ENCODE peak calls at places on chromosome 14, in ten cellular contexts. S, G, M, U, C, I, Q, O, X and K are unnamed samples.

GRCh38 chr14:45201908-45202307 is 51.1 kb downstream of the MIS18BP1 start:
- DNase-seq in S (no peak), G (peak), M (peak), U (no peak), C (peak), I (no peak), Q (no peak), O (peak), X (no peak), K (no peak)

GRCh38 chr14:75418779-75419768 is 8.7 kb upstream of the JDP2 start:
- DNase-seq in S (peak), G (no peak), M (no peak), U (no peak), C (peak), I (no peak), Q (no peak), O (peak), X (no peak), K (peak)

GRCh38 chr14:74506408-74506807 is 12.8 kb downstream of the ISCA2 start:
- DNase-seq in S (no peak), G (no peak), M (no peak), U (no peak), C (no peak), I (no peak), Q (no peak), O (no peak), X (no peak), K (no peak)

GRCh38 chr14:96617635-96618034 is 115.5 kb downstream of the PAPOLA start:
- DNase-seq in S (no peak), G (no peak), M (no peak), U (no peak), C (no peak), I (no peak), Q (no peak), O (no peak), X (no peak), K (no peak)

GRCh38 chr14:105439710-105440553 is 20.3 kb downstream of the MTA1 start:
- DNase-seq in S (no peak), G (no peak), M (peak), U (no peak), C (no peak), I (no peak), Q (no peak), O (no peak), X (no peak), K (no peak)

GRCh38 chr14:68594737-68595380 is 198.0 kb downstream of the ZFP36L1 start:
- DNase-seq in S (no peak), G (no peak), M (no peak), U (no peak), C (no peak), I (no peak), Q (no peak), O (no peak), X (no peak), K (no peak)

GRCh38 chr14:42110167-42110566 is 503.5 kb downstream of the LRFN5 start:
- DNase-seq in S (no peak), G (peak), M (peak), U (no peak), C (peak), I (no peak), Q (no peak), O (peak), X (no peak), K (no peak)

GRCh38 chr14:32004300-32004699 is 72.8 kb upstream of the ARHGAP5 start:
- DNase-seq in S (no peak), G (peak), M (peak), U (no peak), C (no peak), I (no peak), Q (no peak), O (peak), X (no peak), K (no peak)

GRCh38 chr14:69263364-69263763 is 3.4 kb downstream of the GALNT16 start:
- DNase-seq in S (no peak), G (peak), M (peak), U (peak), C (no peak), I (peak), Q (no peak), O (peak), X (no peak), K (no peak)

GRCh38 chr14:104151546-104152245 is 13.3 kb downstream of the KIF26A start:
- DNase-seq in S (no peak), G (no peak), M (no peak), U (no peak), C (no peak), I (no peak), Q (no peak), O (no peak), X (no peak), K (no peak)

GRCh38 chr14:70100071-70100470 is 88.7 kb downstream of the SLC8A3 start:
- DNase-seq in S (no peak), G (no peak), M (no peak), U (no peak), C (no peak), I (no peak), Q (no peak), O (no peak), X (no peak), K (no peak)

GRCh38 chr14:37592288-37593274 is 2.5 kb downstream of the FOXA1 start:
- DNase-seq in S (peak), G (no peak), M (no peak), U (no peak), C (no peak), I (no peak), Q (no peak), O (no peak), X (no peak), K (peak)

DNA sequence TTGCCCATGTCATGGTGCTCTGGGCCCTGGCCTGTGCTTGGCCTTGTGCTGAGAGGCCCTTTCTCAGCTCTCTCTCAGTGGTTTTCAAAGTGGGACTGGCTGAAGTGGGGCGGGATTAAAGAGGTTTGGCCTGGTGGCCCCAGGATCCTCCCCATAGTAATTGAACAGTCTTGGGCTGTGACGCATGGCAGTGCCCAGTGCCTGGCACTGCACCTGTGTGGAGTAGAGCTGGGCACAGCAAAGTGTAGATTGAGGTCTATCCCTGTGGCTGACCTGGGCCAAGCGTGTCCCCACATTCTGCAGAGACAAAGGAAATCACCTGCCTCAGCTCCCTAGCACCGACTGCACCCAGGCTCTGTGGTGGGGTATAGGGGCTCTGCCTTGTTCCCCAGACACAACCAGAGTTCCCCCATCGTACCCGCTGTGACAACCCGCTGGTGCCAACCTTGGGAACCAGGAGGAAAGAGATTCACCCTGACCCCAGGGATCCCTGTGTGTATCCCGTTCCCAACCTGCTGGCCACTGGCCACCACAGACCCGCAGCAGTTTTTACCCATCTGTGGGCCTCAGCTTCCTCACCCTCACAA is 9.9 kb upstream of the CYP46A1 start:
- DNase-seq in S (no peak), G (no peak), M (no peak), U (no peak), C (no peak), I (no peak), Q (no peak), O (no peak), X (no peak), K (no peak)
- TF ChIP-seq CTCF in S (no peak), G (no peak), M (no peak), U (no peak), C (no peak), I (no peak), Q (no peak), O (no peak), X (no peak), K (no peak)

GRCh38 chr14:36254020-36254614 is 66.3 kb downstream of the MBIP start:
- DNase-seq in S (no peak), G (peak), M (peak), U (no peak), C (no peak), I (no peak), Q (no peak), O (peak), X (no peak), K (no peak)
- TF ChIP-seq CTCF in S (no peak), G (no peak), M (peak), U (no peak), C (no peak), I (no peak), Q (no peak), O (peak), X (peak), K (no peak)

GRCh38 chr14:36522347-36522971 is 2.4 kb upstream of the NKX2-1 start:
- DNase-seq in S (no peak), G (no peak), M (no peak), U (no peak), C (no peak), I (no peak), Q (no peak), O (no peak), X (no peak), K (no peak)

GRCh38 chr14:36519431-36520321 is at the start of gene NKX2-1:
- DNase-seq in S (no peak), G (no peak), M (no peak), U (no peak), C (no peak), I (no peak), Q (no peak), O (no peak), X (no peak), K (peak)

GRCh38 chr14:36518586-36519430 is 1.2 kb downstream of the NKX2-1 start:
- DNase-seq in S (no peak), G (no peak), M (no peak), U (no peak), C (no peak), I (no peak), Q (no peak), O (no peak), X (no peak), K (no peak)

GRCh38 chr14:36521598-36522345 is 1.7 kb upstream of the NKX2-1 start:
- DNase-seq in S (no peak), G (no peak), M (no peak), U (no peak), C (no peak), I (no peak), Q (no peak), O (no peak), X (no peak), K (no peak)

DNA sequence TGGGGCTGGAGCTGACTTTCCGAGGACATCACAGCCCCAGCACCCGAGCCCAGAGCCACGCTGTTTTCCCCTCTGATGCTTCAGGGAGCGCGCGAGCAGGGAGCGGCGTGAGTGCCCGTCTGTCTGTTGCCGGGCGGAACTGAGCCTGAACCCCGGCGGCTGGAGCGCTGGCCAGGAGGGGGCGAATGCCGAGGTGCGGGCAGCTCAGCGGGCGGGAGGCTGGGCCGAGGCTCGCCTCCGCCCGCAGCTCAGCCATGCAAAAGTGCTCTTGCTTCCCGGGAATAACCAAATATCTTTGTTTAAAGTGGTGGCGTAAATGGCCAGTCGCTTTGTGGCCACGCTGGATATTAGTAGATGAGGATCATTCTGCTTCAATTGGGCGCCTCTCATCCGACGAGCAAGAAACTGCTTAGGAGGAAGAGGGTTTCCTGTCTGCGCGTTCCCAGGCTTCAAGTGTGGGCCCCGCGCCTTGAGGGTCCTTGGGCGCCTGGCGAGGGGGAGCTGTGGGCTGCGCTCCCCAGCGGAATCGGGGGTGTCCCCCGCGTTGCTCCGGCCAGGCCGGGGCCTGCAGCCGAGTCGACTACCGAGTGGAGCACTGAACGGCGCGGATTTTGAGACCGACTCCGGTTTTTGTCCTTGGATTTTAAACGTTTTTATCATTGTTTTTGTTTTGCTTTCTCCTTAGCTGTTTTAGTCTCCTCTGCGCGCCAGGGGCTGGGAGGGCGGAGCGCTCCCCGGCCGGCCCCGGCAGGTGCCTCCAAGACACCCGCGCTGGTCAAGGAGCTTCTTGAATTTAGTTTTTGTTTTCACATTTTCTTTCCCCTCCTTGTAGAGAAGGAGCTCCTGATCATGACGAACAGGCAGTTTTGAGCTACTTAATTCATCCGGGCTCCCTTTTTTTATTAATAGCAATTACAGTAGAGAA is 831 bp upstream of the NKX2-1 start:
- DNase-seq in S (peak), G (peak), M (peak), U (no peak), C (no peak), I (no peak), Q (no peak), O (peak), X (peak), K (peak)
- TF ChIP-seq CTCF in S (no peak), G (peak), M (no peak), U (no peak), C (no peak), I (no peak), Q (no peak), O (peak), X (peak), K (peak)

GRCh38 chr14:22469541-22470303 is 119.3 kb downstream of the DAD1 start:
- DNase-seq in S (no peak), G (no peak), M (no peak), U (no peak), C (no peak), I (no peak), Q (no peak), O (no peak), X (no peak), K (no peak)

GRCh38 chr14:22472466-22472865 is 116.6 kb downstream of the DAD1 start:
- DNase-seq in S (no peak), G (no peak), M (no peak), U (no peak), C (no peak), I (no peak), Q (no peak), O (no peak), X (no peak), K (no peak)

GRCh38 chr14:22474730-22475351 is 114.2 kb downstream of the DAD1 start:
- DNase-seq in S (no peak), G (peak), M (peak), U (no peak), C (no peak), I (no peak), Q (no peak), O (peak), X (no peak), K (no peak)

GRCh38 chr14:22472935-22473854 is 115.8 kb downstream of the DAD1 start:
- DNase-seq in S (peak), G (peak), M (peak), U (peak), C (peak), I (no peak), Q (no peak), O (peak), X (no peak), K (peak)

GRCh38 chr14:22471545-22472121 is 117.4 kb downstream of the DAD1 start:
- DNase-seq in S (peak), G (peak), M (peak), U (no peak), C (peak), I (no peak), Q (no peak), O (peak), X (no peak), K (peak)
- TF ChIP-seq CTCF in S (peak), G (peak), M (peak), U (peak), C (peak), I (no peak), Q (no peak), O (peak), X (peak), K (peak)

DNA sequence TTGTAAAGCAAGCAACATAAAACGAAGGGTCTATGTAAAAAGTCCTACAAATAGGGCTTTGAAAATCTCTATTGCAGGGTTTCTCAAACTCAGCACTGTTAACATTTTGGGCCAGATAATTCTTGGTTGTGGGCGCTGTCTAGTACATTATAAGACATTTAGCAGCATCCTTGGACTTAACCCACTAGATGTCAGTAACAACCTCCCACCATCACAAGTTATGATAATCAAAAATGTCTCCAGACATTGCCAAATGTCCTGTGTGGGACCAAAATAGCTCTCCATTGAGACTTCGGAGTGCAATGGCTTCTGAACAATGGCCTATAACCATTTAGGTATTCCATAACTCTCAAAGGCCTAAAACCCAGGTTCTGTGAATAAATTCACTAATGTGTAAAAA is 22.9 kb upstream of the DHRS7 start:
- DNase-seq in S (no peak), G (peak), M (peak), U (no peak), C (peak), I (no peak), Q (no peak), O (peak), X (no peak), K (no peak)
- TF ChIP-seq CTCF in S (no peak), G (peak), M (no peak), U (peak), C (peak), I (no peak), Q (no peak), O (peak), X (peak), K (no peak)

DNA sequence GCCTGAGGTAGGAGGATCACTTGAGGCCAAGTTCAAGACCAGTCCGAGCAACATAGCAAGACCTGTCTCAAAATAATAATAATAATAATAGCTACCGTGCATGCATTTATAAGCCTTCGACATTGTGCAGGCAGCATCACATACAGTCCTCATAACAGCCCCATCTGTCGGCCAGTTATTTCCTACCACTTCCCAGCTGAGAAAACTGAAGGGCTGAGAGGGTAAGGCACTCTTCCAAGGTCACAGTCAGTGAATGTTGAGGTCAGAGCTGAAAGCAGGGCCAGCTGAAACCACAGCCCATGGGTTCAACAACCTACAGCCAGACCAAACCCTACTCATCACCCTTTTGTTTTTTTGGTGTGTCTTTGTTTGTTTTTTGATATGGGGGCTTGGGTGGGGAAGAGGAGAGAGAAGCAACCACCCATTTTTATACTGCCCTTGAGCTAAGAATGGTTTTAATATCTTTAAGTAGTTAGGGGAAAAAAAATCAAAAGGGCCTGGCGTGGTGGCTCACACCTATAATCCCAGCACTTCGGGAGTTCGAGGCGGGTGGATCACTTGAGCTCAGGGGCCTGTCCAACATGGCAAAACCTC is 16.8 kb upstream of the ITPK1 start:
- DNase-seq in S (peak), G (peak), M (peak), U (peak), C (peak), I (no peak), Q (peak), O (peak), X (no peak), K (peak)
- TF ChIP-seq CTCF in S (peak), G (peak), M (peak), U (peak), C (peak), I (no peak), Q (peak), O (peak), X (peak), K (peak)

DNA sequence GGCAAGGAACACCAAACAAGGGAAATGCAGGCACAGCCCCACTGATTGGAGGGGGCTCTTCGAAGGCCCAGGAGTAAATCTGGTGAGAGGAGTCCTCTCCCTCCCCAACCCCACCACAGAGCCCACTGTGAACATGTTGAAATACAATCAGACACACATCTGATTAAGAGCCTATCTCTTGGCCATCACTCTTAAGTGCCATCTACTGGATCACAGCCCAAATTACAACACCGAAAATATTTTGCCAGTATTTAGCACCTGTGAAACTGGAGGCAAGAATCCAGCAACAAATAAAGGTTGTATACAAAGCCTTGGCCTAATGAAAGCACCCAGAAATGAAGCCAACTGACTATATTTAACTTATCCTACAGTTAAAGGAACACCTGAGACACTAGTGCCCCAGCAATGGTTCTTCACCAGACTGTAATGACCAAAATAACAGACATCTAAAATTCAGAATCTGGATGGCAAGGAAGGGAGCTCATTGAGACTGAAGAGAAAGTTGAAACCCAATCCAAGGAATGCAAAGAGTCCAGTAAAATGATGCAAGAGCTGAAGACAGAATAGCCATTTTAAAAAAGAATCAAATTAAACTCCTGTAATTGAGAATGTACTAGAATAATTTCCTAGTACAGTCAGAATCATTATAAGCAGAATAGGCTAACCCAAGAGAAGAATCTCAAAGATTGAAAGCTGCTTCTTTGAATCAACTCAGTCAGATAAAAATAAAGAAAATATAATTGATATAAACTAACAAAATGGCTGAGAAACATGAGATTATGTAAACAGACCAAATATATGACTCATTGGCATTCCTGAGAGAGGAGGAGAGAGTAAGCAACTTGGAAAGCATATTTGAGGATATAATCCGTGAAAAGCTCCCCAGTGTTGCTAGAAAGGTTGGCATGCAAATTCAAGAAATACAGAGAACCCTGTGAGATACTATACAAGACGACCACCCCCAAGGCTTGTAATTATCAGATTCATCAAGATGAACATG is 1117.0 kb downstream of the FLRT2 start:
- DNase-seq in S (no peak), G (peak), M (peak), U (no peak), C (peak), I (no peak), Q (no peak), O (peak), X (peak), K (no peak)
- TF ChIP-seq CTCF in S (no peak), G (peak), M (no peak), U (no peak), C (peak), I (no peak), Q (peak), O (peak), X (peak), K (no peak)